ENCODE peak calls at places on chromosomes 3 and 15, in four cellular contexts. O is T follicular helper cell; Q is activated CD4-positive, CD25-positive, alpha-beta regulatory T cell; B is adipocyte. V is an unnamed sample.
A peak's percentile ranks its signal among the peaks of the same experiment; 100 is the strongest.

GRCh38 chr15:35505152-35505551 is 40.8 kb downstream of the DPH6 start:
- DNase-seq in B (peak; percentile 50), Q (no peak), O (no peak), V (no peak)

GRCh38 chr3:43676440-43676839 is 14.3 kb upstream of the ABHD5 start:
- DNase-seq in B (no peak), O (no peak), Q (no peak), V (no peak)

GRCh38 chr3:36866358-36866757 is 78.5 kb downstream of the TRANK1 start:
- DNase-seq in Q (no peak), O (no peak), B (no peak), V (peak; percentile 2)

GRCh38 chr15:74855857-74856256 is 12.9 kb upstream of the ULK3 start:
- DNase-seq in B (no peak), Q (no peak), O (no peak), V (no peak)

GRCh38 chr3:156594229-156594683 is 39.3 kb upstream of the SSR3 start:
- DNase-seq in Q (no peak), B (no peak), O (no peak), V (no peak)

GRCh38 chr15:65286069-65286703 is 497 bp downstream of the PARP16 start:
- DNase-seq in Q (no peak), B (peak; percentile 56), O (no peak), V (no peak)

GRCh38 chr3:129599607-129600006 is 6.9 kb downstream of the PLXND1 start:
- DNase-seq in Q (no peak), B (peak; percentile 47), O (no peak), V (no peak)

GRCh38 chr3:182393830-182394367 is 399.4 kb upstream of the ATP11B start:
- DNase-seq in Q (no peak), O (no peak), B (no peak), V (no peak)

GRCh38 chr3:193016437-193016887 is 98.8 kb upstream of the MB21D2 start:
- DNase-seq in Q (no peak), B (no peak), O (no peak), V (no peak)

GRCh38 chr3:173502983-173503568 is 105.5 kb downstream of the NLGN1 start:
- DNase-seq in Q (no peak), B (peak; percentile 3), O (no peak), V (peak; percentile 1)

GRCh38 chr3:127170794-127171193 is 22.1 kb upstream of the PRR23E start:
- DNase-seq in B (peak; percentile 49), O (no peak), Q (no peak), V (peak; percentile 14)

GRCh38 chr3:151926956-151927355 is 53.5 kb downstream of the SUCNR1 start:
- DNase-seq in O (no peak), B (peak; percentile 80), Q (no peak), V (peak; percentile 54)

GRCh38 chr15:69885182-69886041 is 212.3 kb downstream of the TLE3 start:
- DNase-seq in B (no peak), O (no peak), Q (no peak), V (no peak)

GRCh38 chr3:56123487-56123886 is 344.8 kb downstream of the ERC2 start:
- DNase-seq in Q (no peak), B (no peak), O (no peak), V (no peak)

GRCh38 chr3:163273694-163274093 is 1777.1 kb downstream of the OTOL1 start:
- DNase-seq in B (no peak), Q (no peak), O (no peak), V (no peak)

GRCh38 chr3:169430687-169431404 is 232.7 kb downstream of the MECOM start:
- DNase-seq in O (no peak), Q (no peak), B (no peak), V (peak; percentile 22)

GRCh38 chr15:41790756-41791546 is 16.7 kb downstream of the MAPKBP1 start:
- DNase-seq in B (peak; percentile 59), O (no peak), Q (no peak), V (peak; percentile 57)

GRCh38 chr3:73623996-73624362 is 762 bp downstream of the PDZRN3 start:
- DNase-seq in O (no peak), B (peak; percentile 86), Q (no peak), V (no peak)

GRCh38 chr15:46315540-46315939 is 680.7 kb downstream of the SQOR start:
- DNase-seq in B (no peak), O (no peak), Q (no peak), V (no peak)

GRCh38 chr3:13077431-13078157 is 4.4 kb upstream of the IQSEC1 start:
- DNase-seq in Q (no peak), O (no peak), B (peak; percentile 84), V (no peak)

GRCh38 chr15:90607361-90607760 is 77.6 kb downstream of the CRTC3 start:
- DNase-seq in B (no peak), Q (no peak), O (no peak), V (no peak)

GRCh38 chr3:1852950-1853349 is 245.7 kb upstream of the CNTN4 start:
- DNase-seq in O (no peak), Q (no peak), B (no peak), V (no peak)

GRCh38 chr3:56856686-56857577 is 55.2 kb upstream of the ARHGEF3 start:
- DNase-seq in B (no peak), O (no peak), Q (no peak), V (no peak)

GRCh38 chr15:72222433-72222832 is 8.6 kb downstream of the PKM start:
- DNase-seq in O (no peak), Q (no peak), B (peak; percentile 75), V (no peak)

GRCh38 chr3:139771331-139771730 is 93.6 kb upstream of the NMNAT3 start:
- DNase-seq in B (no peak), O (no peak), Q (no peak), V (no peak)

GRCh38 chr3:149245738-149246451 is 24.3 kb upstream of the CP start:
- DNase-seq in O (no peak), B (peak; percentile 77), Q (no peak), V (peak; percentile 38)

V was measured in BJ.